ENCODE peak calls at places on chromosomes 3 and 15, in nine cellular contexts. One of them, this sample, is unnamed.

GRCh38 chr3:151906751-151907150 is 33.3 kb downstream of the SUCNR1 start:
- DNase-seq in MM.1S: no peak
- DNase-seq in DND-41: no peak
- DNase-seq in endothelial cell of umbilical vein: no peak
- DNase-seq in hepatocyte: no peak
- DNase-seq in neural progenitor cell: no peak
- DNase-seq in H9: no peak
- DNase-seq in HepG2: no peak
- DNase-seq in mammary epithelial cell: no peak
- DNase-seq in this sample: no peak

GRCh38 chr15:90075420-90076289 is 26.6 kb downstream of the IDH2 start:
- DNase-seq in DND-41: no peak
- DNase-seq in endothelial cell of umbilical vein: no peak
- DNase-seq in neural progenitor cell: no peak
- DNase-seq in MM.1S: peak
- DNase-seq in H9: peak
- DNase-seq in mammary epithelial cell: peak
- DNase-seq in HepG2: peak
- DNase-seq in hepatocyte: peak
- DNase-seq in this sample: no peak

GRCh38 chr15:58077427-58077826 is 11.9 kb upstream of the ALDH1A2 start:
- DNase-seq in MM.1S: peak
- DNase-seq in DND-41: no peak
- DNase-seq in HepG2: peak
- DNase-seq in neural progenitor cell: peak
- DNase-seq in H9: no peak
- DNase-seq in mammary epithelial cell: peak
- DNase-seq in hepatocyte: peak
- DNase-seq in endothelial cell of umbilical vein: peak
- DNase-seq in this sample: peak

GRCh38 chr3:151316267-151316991 is at the start of gene GPR87:
- DNase-seq in MM.1S: no peak
- DNase-seq in mammary epithelial cell: peak
- DNase-seq in HepG2: no peak
- DNase-seq in hepatocyte: peak
- DNase-seq in endothelial cell of umbilical vein: no peak
- DNase-seq in neural progenitor cell: no peak
- DNase-seq in DND-41: no peak
- DNase-seq in H9: no peak
- DNase-seq in this sample: no peak

GRCh38 chr3:86869536-86869935 is 121.4 kb downstream of the VGLL3 start:
- DNase-seq in HepG2: no peak
- DNase-seq in H9: no peak
- DNase-seq in mammary epithelial cell: no peak
- DNase-seq in neural progenitor cell: no peak
- DNase-seq in DND-41: no peak
- DNase-seq in endothelial cell of umbilical vein: no peak
- DNase-seq in hepatocyte: no peak
- DNase-seq in MM.1S: no peak
- DNase-seq in this sample: no peak

GRCh38 chr3:11543141-11543947 is 100.4 kb downstream of the VGLL4 start:
- DNase-seq in neural progenitor cell: no peak
- DNase-seq in HepG2: no peak
- DNase-seq in mammary epithelial cell: no peak
- DNase-seq in MM.1S: no peak
- DNase-seq in hepatocyte: no peak
- DNase-seq in endothelial cell of umbilical vein: no peak
- DNase-seq in H9: no peak
- DNase-seq in DND-41: no peak
- DNase-seq in this sample: no peak

GRCh38 chr15:62777657-62778056 is 264.9 kb upstream of the TPM1 start:
- DNase-seq in mammary epithelial cell: no peak
- DNase-seq in HepG2: no peak
- DNase-seq in hepatocyte: no peak
- DNase-seq in MM.1S: no peak
- DNase-seq in endothelial cell of umbilical vein: no peak
- DNase-seq in H9: no peak
- DNase-seq in DND-41: no peak
- DNase-seq in neural progenitor cell: no peak
- DNase-seq in this sample: no peak

GRCh38 chr3:169181666-169182065 is 481.8 kb downstream of the MECOM start:
- DNase-seq in MM.1S: no peak
- DNase-seq in DND-41: no peak
- DNase-seq in HepG2: no peak
- DNase-seq in endothelial cell of umbilical vein: no peak
- DNase-seq in neural progenitor cell: no peak
- DNase-seq in H9: no peak
- DNase-seq in mammary epithelial cell: no peak
- DNase-seq in hepatocyte: no peak
- DNase-seq in this sample: no peak

GRCh38 chr15:73946795-73947370 is 20.6 kb downstream of the LOXL1 start:
- DNase-seq in MM.1S: no peak
- DNase-seq in hepatocyte: no peak
- DNase-seq in DND-41: no peak
- DNase-seq in neural progenitor cell: no peak
- DNase-seq in mammary epithelial cell: no peak
- DNase-seq in HepG2: no peak
- DNase-seq in endothelial cell of umbilical vein: no peak
- DNase-seq in H9: no peak
- DNase-seq in this sample: no peak

GRCh38 chr3:96214941-96215340 is 599.5 kb upstream of the EPHA6 start:
- DNase-seq in DND-41: no peak
- DNase-seq in H9: no peak
- DNase-seq in mammary epithelial cell: no peak
- DNase-seq in hepatocyte: no peak
- DNase-seq in neural progenitor cell: no peak
- DNase-seq in endothelial cell of umbilical vein: no peak
- DNase-seq in MM.1S: no peak
- DNase-seq in HepG2: no peak
- DNase-seq in this sample: no peak

GRCh38 chr3:25043757-25044156 is 384.3 kb upstream of the RARB start:
- DNase-seq in DND-41: no peak
- DNase-seq in endothelial cell of umbilical vein: no peak
- DNase-seq in mammary epithelial cell: no peak
- DNase-seq in H9: no peak
- DNase-seq in MM.1S: no peak
- DNase-seq in HepG2: no peak
- DNase-seq in hepatocyte: no peak
- DNase-seq in neural progenitor cell: no peak
- DNase-seq in this sample: no peak

GRCh38 chr3:184380627-184381260 is 890 bp downstream of the CHRD start:
- DNase-seq in H9: no peak
- DNase-seq in neural progenitor cell: no peak
- DNase-seq in mammary epithelial cell: no peak
- DNase-seq in endothelial cell of umbilical vein: no peak
- DNase-seq in DND-41: no peak
- DNase-seq in MM.1S: no peak
- DNase-seq in hepatocyte: no peak
- DNase-seq in HepG2: no peak
- DNase-seq in this sample: no peak

GRCh38 chr3:60917136-60917535 is 334.1 kb downstream of the FHIT start:
- DNase-seq in hepatocyte: no peak
- DNase-seq in mammary epithelial cell: no peak
- DNase-seq in MM.1S: no peak
- DNase-seq in neural progenitor cell: no peak
- DNase-seq in DND-41: peak
- DNase-seq in H9: no peak
- DNase-seq in endothelial cell of umbilical vein: no peak
- DNase-seq in HepG2: no peak
- DNase-seq in this sample: no peak

GRCh38 chr3:156865732-156866131 is 39.6 kb downstream of the LEKR1 start:
- DNase-seq in HepG2: no peak
- DNase-seq in DND-41: no peak
- DNase-seq in neural progenitor cell: no peak
- DNase-seq in hepatocyte: no peak
- DNase-seq in endothelial cell of umbilical vein: peak
- DNase-seq in MM.1S: no peak
- DNase-seq in mammary epithelial cell: no peak
- DNase-seq in H9: no peak
- DNase-seq in this sample: no peak

GRCh38 chr3:123688241-123688747 is 103.4 kb upstream of the HACD2 start:
- DNase-seq in MM.1S: no peak
- DNase-seq in HepG2: peak
- DNase-seq in endothelial cell of umbilical vein: peak
- DNase-seq in H9: no peak
- DNase-seq in DND-41: no peak
- DNase-seq in mammary epithelial cell: peak
- DNase-seq in neural progenitor cell: no peak
- DNase-seq in hepatocyte: no peak
- DNase-seq in this sample: no peak

GRCh38 chr3:13379191-13379830 is 40.8 kb downstream of the NUP210 start:
- DNase-seq in endothelial cell of umbilical vein: no peak
- DNase-seq in hepatocyte: peak
- DNase-seq in HepG2: no peak
- DNase-seq in mammary epithelial cell: no peak
- DNase-seq in MM.1S: no peak
- DNase-seq in H9: no peak
- DNase-seq in DND-41: no peak
- DNase-seq in neural progenitor cell: no peak
- DNase-seq in this sample: no peak

GRCh38 chr15:79475312-79475711 is 43.2 kb downstream of the MINAR1 start:
- DNase-seq in endothelial cell of umbilical vein: no peak
- DNase-seq in neural progenitor cell: no peak
- DNase-seq in HepG2: no peak
- DNase-seq in DND-41: no peak
- DNase-seq in mammary epithelial cell: peak
- DNase-seq in MM.1S: no peak
- DNase-seq in hepatocyte: no peak
- DNase-seq in H9: no peak
- DNase-seq in this sample: no peak

DNA sequence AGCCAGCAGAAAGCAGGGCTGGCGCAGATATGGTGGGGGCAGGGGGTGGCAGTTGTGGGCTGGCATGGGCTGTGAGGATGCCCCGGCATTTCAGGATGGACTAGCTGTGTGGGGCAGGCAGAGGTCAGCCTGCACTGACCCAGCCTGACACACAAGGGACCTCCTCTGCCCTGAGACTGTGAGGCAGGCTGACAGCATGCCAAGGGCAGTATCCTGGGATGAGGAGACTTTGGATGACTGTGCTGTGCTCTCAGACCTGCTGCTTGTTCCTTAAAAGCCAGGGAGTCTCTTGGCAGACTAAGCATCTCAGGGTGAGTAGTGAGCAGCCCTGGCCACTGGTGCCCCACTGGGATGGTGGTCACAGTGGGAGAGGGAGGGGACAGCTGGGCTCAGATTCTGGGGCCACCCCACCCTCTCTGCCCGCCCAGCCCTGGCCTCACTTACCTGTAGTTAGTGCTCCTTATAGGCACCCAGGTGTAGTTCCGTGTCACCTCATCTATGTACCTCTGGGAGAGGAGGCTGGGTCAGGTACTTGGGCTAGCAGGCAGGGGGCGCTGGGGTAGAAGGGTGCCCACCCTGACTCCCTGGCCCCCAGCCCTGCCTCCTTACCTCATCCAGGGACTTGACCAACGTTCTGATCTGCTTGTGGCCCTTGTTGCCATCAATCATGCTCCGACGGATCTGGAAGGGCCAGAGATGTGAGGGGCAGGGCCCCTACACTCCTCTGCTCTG is 16.0 kb upstream of the TMEM115 start:
- DNase-seq in hepatocyte: no peak
- DNase-seq in mammary epithelial cell: no peak
- DNase-seq in HepG2: no peak
- DNase-seq in endothelial cell of umbilical vein: no peak
- DNase-seq in neural progenitor cell: peak
- DNase-seq in MM.1S: no peak
- DNase-seq in H9: peak
- DNase-seq in DND-41: no peak
- DNase-seq in this sample: peak
- TF ChIP-seq CTCF in hepatocyte: peak
- TF ChIP-seq CTCF in mammary epithelial cell: no peak
- TF ChIP-seq CTCF in HepG2: peak
- TF ChIP-seq CTCF in endothelial cell of umbilical vein: no peak
- TF ChIP-seq CTCF in neural progenitor cell: peak
- TF ChIP-seq CTCF in MM.1S: no peak
- TF ChIP-seq CTCF in H9: peak
- TF ChIP-seq CTCF in DND-41: peak
- TF ChIP-seq CTCF in this sample: peak

GRCh38 chr3:134377896-134378295 is 3.6 kb upstream of the AMOTL2 start:
- DNase-seq in DND-41: no peak
- DNase-seq in mammary epithelial cell: no peak
- DNase-seq in neural progenitor cell: peak
- DNase-seq in MM.1S: no peak
- DNase-seq in hepatocyte: no peak
- DNase-seq in HepG2: no peak
- DNase-seq in endothelial cell of umbilical vein: no peak
- DNase-seq in H9: peak
- DNase-seq in this sample: no peak
- H3K27ac ChIP-seq in DND-41: no peak
- H3K27ac ChIP-seq in mammary epithelial cell: no peak
- H3K27ac ChIP-seq in neural progenitor cell: no peak
- H3K27ac ChIP-seq in MM.1S: no peak
- H3K27ac ChIP-seq in hepatocyte: no peak
- H3K27ac ChIP-seq in HepG2: no peak
- H3K27ac ChIP-seq in endothelial cell of umbilical vein: no peak
- H3K27ac ChIP-seq in H9: no peak
- H3K27ac ChIP-seq in this sample: no peak

GRCh38 chr3:171258316-171258715 is 201.9 kb downstream of the TNIK start:
- DNase-seq in neural progenitor cell: no peak
- DNase-seq in mammary epithelial cell: peak
- DNase-seq in DND-41: no peak
- DNase-seq in MM.1S: no peak
- DNase-seq in hepatocyte: no peak
- DNase-seq in endothelial cell of umbilical vein: no peak
- DNase-seq in H9: no peak
- DNase-seq in HepG2: no peak
- DNase-seq in this sample: no peak
- H2AFZ ChIP-seq in neural progenitor cell: no peak
- H2AFZ ChIP-seq in mammary epithelial cell: no peak
- H2AFZ ChIP-seq in DND-41: no peak
- H2AFZ ChIP-seq in MM.1S: no peak
- H2AFZ ChIP-seq in hepatocyte: no peak
- H2AFZ ChIP-seq in endothelial cell of umbilical vein: no peak
- H2AFZ ChIP-seq in H9: no peak
- H2AFZ ChIP-seq in HepG2: no peak
- H2AFZ ChIP-seq in this sample: no peak

DNA sequence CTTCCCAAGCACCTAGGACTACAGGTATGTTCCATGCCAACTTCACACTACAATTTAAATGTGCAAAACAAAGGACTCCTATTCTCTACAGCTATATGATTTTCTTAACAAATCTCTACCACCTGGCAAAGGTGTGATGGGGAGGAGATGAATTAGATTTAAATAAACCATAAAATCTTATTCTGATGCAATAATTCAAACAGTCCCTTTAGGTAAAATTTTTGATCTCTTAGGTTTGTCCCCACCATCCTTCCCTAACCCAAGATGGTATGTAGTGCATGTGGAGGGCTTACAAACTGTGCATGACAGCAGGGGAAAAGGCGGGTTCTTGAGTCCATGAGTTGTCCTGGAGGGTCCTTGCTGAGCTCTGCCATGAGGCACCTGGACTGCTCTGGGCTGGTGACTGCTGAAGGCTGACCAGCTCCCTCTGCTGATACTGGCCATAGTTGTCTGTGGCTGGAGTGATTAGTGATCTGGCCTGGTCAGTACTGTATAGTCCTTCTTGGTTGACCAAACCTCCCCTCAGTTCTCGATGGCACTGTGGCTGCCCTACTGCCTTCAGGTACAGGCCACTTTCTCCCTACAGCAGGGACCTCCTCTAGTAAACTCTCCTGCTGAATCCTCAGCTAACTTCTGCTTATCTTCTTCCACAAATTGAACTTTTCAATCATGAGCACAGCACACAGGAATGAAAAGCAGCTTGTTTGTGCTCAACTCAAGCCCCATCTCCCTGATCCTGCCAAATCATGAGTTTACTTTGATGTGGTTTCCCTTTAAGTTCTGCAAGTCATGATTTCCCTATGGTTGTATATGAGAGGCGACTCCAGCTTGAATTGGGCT is 30.1 kb downstream of the CFAP161 start:
- DNase-seq in neural progenitor cell: peak
- DNase-seq in H9: peak
- DNase-seq in hepatocyte: no peak
- DNase-seq in mammary epithelial cell: peak
- DNase-seq in HepG2: no peak
- DNase-seq in MM.1S: no peak
- DNase-seq in endothelial cell of umbilical vein: no peak
- DNase-seq in DND-41: peak
- DNase-seq in this sample: no peak
- TF ChIP-seq CTCF in neural progenitor cell: no peak
- TF ChIP-seq CTCF in H9: no peak
- TF ChIP-seq CTCF in hepatocyte: no peak
- TF ChIP-seq CTCF in mammary epithelial cell: peak
- TF ChIP-seq CTCF in HepG2: peak
- TF ChIP-seq CTCF in MM.1S: peak
- TF ChIP-seq CTCF in endothelial cell of umbilical vein: peak
- TF ChIP-seq CTCF in DND-41: no peak
- TF ChIP-seq CTCF in this sample: no peak

This sample was measured in OCI-LY7.